ENCODE peak calls at places on chromosomes 1 and 21, in six cellular contexts. One of them, this sample, is unnamed.

GRCh38 chr1:50332941-50333594 is 90.2 kb downstream of the DMRTA2 start:
- DNase-seq in pancreas: peak
- DNase-seq in AG09309: no peak
- DNase-seq in posterior cingulate gyrus: peak
- DNase-seq in T-helper 17 cell: peak
- DNase-seq in activated T-helper 2 cell treated with anti-CD3 and anti-CD28 coated beads, Interferon-gamma antibody, Interleukin-2, Interleukin-4, amounts not matched to agents 10 μg/mL and 5 μg/mL and 100 μg/mL, durations not matched to agents 14 hours and 24 hours and 36 hours: peak
- DNase-seq in this sample: peak

GRCh38 chr1:181319903-181320302 is 163.4 kb upstream of the CACNA1E start:
- DNase-seq in pancreas: no peak
- DNase-seq in T-helper 17 cell: no peak
- DNase-seq in AG09309: no peak
- DNase-seq in activated T-helper 2 cell treated with anti-CD3 and anti-CD28 coated beads, Interferon-gamma antibody, Interleukin-2, Interleukin-4, amounts not matched to agents 10 μg/mL and 5 μg/mL and 100 μg/mL, durations not matched to agents 14 hours and 24 hours and 36 hours: no peak
- DNase-seq in posterior cingulate gyrus: no peak
- DNase-seq in this sample: no peak

GRCh38 chr1:221810406-221810805 is 68.5 kb upstream of the DUSP10 start:
- DNase-seq in pancreas: no peak
- DNase-seq in AG09309: no peak
- DNase-seq in T-helper 17 cell: no peak
- DNase-seq in activated T-helper 2 cell treated with anti-CD3 and anti-CD28 coated beads, Interferon-gamma antibody, Interleukin-2, Interleukin-4, amounts not matched to agents 10 μg/mL and 5 μg/mL and 100 μg/mL, durations not matched to agents 14 hours and 24 hours and 36 hours: no peak
- DNase-seq in posterior cingulate gyrus: no peak
- DNase-seq in this sample: no peak

GRCh38 chr1:33612877-33613487 is 140.5 kb downstream of the ZSCAN20 start:
- DNase-seq in T-helper 17 cell: no peak
- DNase-seq in pancreas: no peak
- DNase-seq in AG09309: peak
- DNase-seq in activated T-helper 2 cell treated with anti-CD3 and anti-CD28 coated beads, Interferon-gamma antibody, Interleukin-2, Interleukin-4, amounts not matched to agents 10 μg/mL and 5 μg/mL and 100 μg/mL, durations not matched to agents 14 hours and 24 hours and 36 hours: no peak
- DNase-seq in posterior cingulate gyrus: peak
- DNase-seq in this sample: no peak

GRCh38 chr1:213284626-213285025 is 233.6 kb downstream of the RPS6KC1 start:
- DNase-seq in activated T-helper 2 cell treated with anti-CD3 and anti-CD28 coated beads, Interferon-gamma antibody, Interleukin-2, Interleukin-4, amounts not matched to agents 10 μg/mL and 5 μg/mL and 100 μg/mL, durations not matched to agents 14 hours and 24 hours and 36 hours: no peak
- DNase-seq in pancreas: no peak
- DNase-seq in posterior cingulate gyrus: no peak
- DNase-seq in T-helper 17 cell: no peak
- DNase-seq in AG09309: peak
- DNase-seq in this sample: no peak

GRCh38 chr1:37032660-37033354 is 1.5 kb downstream of the GRIK3 start:
- DNase-seq in T-helper 17 cell: no peak
- DNase-seq in activated T-helper 2 cell treated with anti-CD3 and anti-CD28 coated beads, Interferon-gamma antibody, Interleukin-2, Interleukin-4, amounts not matched to agents 10 μg/mL and 5 μg/mL and 100 μg/mL, durations not matched to agents 14 hours and 24 hours and 36 hours: no peak
- DNase-seq in posterior cingulate gyrus: no peak
- DNase-seq in AG09309: no peak
- DNase-seq in pancreas: no peak
- DNase-seq in this sample: no peak

GRCh38 chr1:153801786-153802697 is 26.8 kb downstream of the SLC27A3 start:
- DNase-seq in AG09309: no peak
- DNase-seq in posterior cingulate gyrus: no peak
- DNase-seq in pancreas: no peak
- DNase-seq in activated T-helper 2 cell treated with anti-CD3 and anti-CD28 coated beads, Interferon-gamma antibody, Interleukin-2, Interleukin-4, amounts not matched to agents 10 μg/mL and 5 μg/mL and 100 μg/mL, durations not matched to agents 14 hours and 24 hours and 36 hours: no peak
- DNase-seq in T-helper 17 cell: no peak
- DNase-seq in this sample: no peak

GRCh38 chr1:155938220-155938627 is 3.2 kb upstream of the RXFP4 start:
- DNase-seq in activated T-helper 2 cell treated with anti-CD3 and anti-CD28 coated beads, Interferon-gamma antibody, Interleukin-2, Interleukin-4, amounts not matched to agents 10 μg/mL and 5 μg/mL and 100 μg/mL, durations not matched to agents 14 hours and 24 hours and 36 hours: no peak
- DNase-seq in AG09309: no peak
- DNase-seq in T-helper 17 cell: no peak
- DNase-seq in pancreas: no peak
- DNase-seq in posterior cingulate gyrus: no peak
- DNase-seq in this sample: no peak

GRCh38 chr1:45299981-45300668 is 26.6 kb upstream of the HPDL start:
- DNase-seq in pancreas: no peak
- DNase-seq in activated T-helper 2 cell treated with anti-CD3 and anti-CD28 coated beads, Interferon-gamma antibody, Interleukin-2, Interleukin-4, amounts not matched to agents 10 μg/mL and 5 μg/mL and 100 μg/mL, durations not matched to agents 14 hours and 24 hours and 36 hours: no peak
- DNase-seq in AG09309: peak
- DNase-seq in posterior cingulate gyrus: peak
- DNase-seq in T-helper 17 cell: peak
- DNase-seq in this sample: peak

GRCh38 chr1:84969489-84970250 is 27.2 kb downstream of the MCOLN2 start:
- DNase-seq in activated T-helper 2 cell treated with anti-CD3 and anti-CD28 coated beads, Interferon-gamma antibody, Interleukin-2, Interleukin-4, amounts not matched to agents 10 μg/mL and 5 μg/mL and 100 μg/mL, durations not matched to agents 14 hours and 24 hours and 36 hours: no peak
- DNase-seq in AG09309: no peak
- DNase-seq in pancreas: no peak
- DNase-seq in T-helper 17 cell: no peak
- DNase-seq in posterior cingulate gyrus: no peak
- DNase-seq in this sample: no peak

GRCh38 chr1:143698016-143698415 is 273.8 kb downstream of the FAM72C start:
- DNase-seq in AG09309: no peak
- DNase-seq in posterior cingulate gyrus: no peak
- DNase-seq in activated T-helper 2 cell treated with anti-CD3 and anti-CD28 coated beads, Interferon-gamma antibody, Interleukin-2, Interleukin-4, amounts not matched to agents 10 μg/mL and 5 μg/mL and 100 μg/mL, durations not matched to agents 14 hours and 24 hours and 36 hours: no peak
- DNase-seq in T-helper 17 cell: no peak
- DNase-seq in pancreas: peak
- DNase-seq in this sample: no peak

GRCh38 chr1:182644863-182645262 is 39.5 kb downstream of the RGS8 start:
- DNase-seq in pancreas: no peak
- DNase-seq in activated T-helper 2 cell treated with anti-CD3 and anti-CD28 coated beads, Interferon-gamma antibody, Interleukin-2, Interleukin-4, amounts not matched to agents 10 μg/mL and 5 μg/mL and 100 μg/mL, durations not matched to agents 14 hours and 24 hours and 36 hours: no peak
- DNase-seq in AG09309: no peak
- DNase-seq in posterior cingulate gyrus: no peak
- DNase-seq in T-helper 17 cell: no peak
- DNase-seq in this sample: no peak

GRCh38 chr1:41673806-41674205 is 189.3 kb upstream of the EDN2 start:
- DNase-seq in T-helper 17 cell: no peak
- DNase-seq in activated T-helper 2 cell treated with anti-CD3 and anti-CD28 coated beads, Interferon-gamma antibody, Interleukin-2, Interleukin-4, amounts not matched to agents 10 μg/mL and 5 μg/mL and 100 μg/mL, durations not matched to agents 14 hours and 24 hours and 36 hours: peak
- DNase-seq in AG09309: no peak
- DNase-seq in pancreas: no peak
- DNase-seq in posterior cingulate gyrus: no peak
- DNase-seq in this sample: peak

GRCh38 chr1:24203404-24203803 is 16.3 kb upstream of the IFNLR1 start:
- DNase-seq in AG09309: no peak
- DNase-seq in T-helper 17 cell: no peak
- DNase-seq in pancreas: no peak
- DNase-seq in posterior cingulate gyrus: no peak
- DNase-seq in activated T-helper 2 cell treated with anti-CD3 and anti-CD28 coated beads, Interferon-gamma antibody, Interleukin-2, Interleukin-4, amounts not matched to agents 10 μg/mL and 5 μg/mL and 100 μg/mL, durations not matched to agents 14 hours and 24 hours and 36 hours: no peak
- DNase-seq in this sample: peak

GRCh38 chr1:73044241-73044640 is 761.9 kb upstream of the NEGR1 start:
- DNase-seq in AG09309: no peak
- DNase-seq in T-helper 17 cell: no peak
- DNase-seq in activated T-helper 2 cell treated with anti-CD3 and anti-CD28 coated beads, Interferon-gamma antibody, Interleukin-2, Interleukin-4, amounts not matched to agents 10 μg/mL and 5 μg/mL and 100 μg/mL, durations not matched to agents 14 hours and 24 hours and 36 hours: no peak
- DNase-seq in pancreas: no peak
- DNase-seq in posterior cingulate gyrus: peak
- DNase-seq in this sample: no peak

GRCh38 chr1:119340861-119341261 is 27.7 kb upstream of the HAO2 start:
- DNase-seq in T-helper 17 cell: no peak
- DNase-seq in AG09309: no peak
- DNase-seq in activated T-helper 2 cell treated with anti-CD3 and anti-CD28 coated beads, Interferon-gamma antibody, Interleukin-2, Interleukin-4, amounts not matched to agents 10 μg/mL and 5 μg/mL and 100 μg/mL, durations not matched to agents 14 hours and 24 hours and 36 hours: no peak
- DNase-seq in posterior cingulate gyrus: no peak
- DNase-seq in pancreas: no peak
- DNase-seq in this sample: no peak

GRCh38 chr1:228018961-228019721 is 12.3 kb downstream of the WNT3A start:
- DNase-seq in T-helper 17 cell: no peak
- DNase-seq in activated T-helper 2 cell treated with anti-CD3 and anti-CD28 coated beads, Interferon-gamma antibody, Interleukin-2, Interleukin-4, amounts not matched to agents 10 μg/mL and 5 μg/mL and 100 μg/mL, durations not matched to agents 14 hours and 24 hours and 36 hours: no peak
- DNase-seq in AG09309: no peak
- DNase-seq in pancreas: peak
- DNase-seq in posterior cingulate gyrus: no peak
- DNase-seq in this sample: no peak

GRCh38 chr1:149937779-149938178 is 1.1 kb upstream of the MTMR11 start:
- DNase-seq in activated T-helper 2 cell treated with anti-CD3 and anti-CD28 coated beads, Interferon-gamma antibody, Interleukin-2, Interleukin-4, amounts not matched to agents 10 μg/mL and 5 μg/mL and 100 μg/mL, durations not matched to agents 14 hours and 24 hours and 36 hours: no peak
- DNase-seq in AG09309: no peak
- DNase-seq in posterior cingulate gyrus: no peak
- DNase-seq in T-helper 17 cell: no peak
- DNase-seq in pancreas: no peak
- DNase-seq in this sample: no peak

GRCh38 chr21:35974801-35975200 is 85.5 kb downstream of the SETD4 start:
- DNase-seq in AG09309: no peak
- DNase-seq in activated T-helper 2 cell treated with anti-CD3 and anti-CD28 coated beads, Interferon-gamma antibody, Interleukin-2, Interleukin-4, amounts not matched to agents 10 μg/mL and 5 μg/mL and 100 μg/mL, durations not matched to agents 14 hours and 24 hours and 36 hours: no peak
- DNase-seq in pancreas: no peak
- DNase-seq in posterior cingulate gyrus: no peak
- DNase-seq in T-helper 17 cell: no peak
- DNase-seq in this sample: no peak

GRCh38 chr1:225857256-225857655 is 24.9 kb downstream of the TMEM63A start:
- DNase-seq in pancreas: no peak
- DNase-seq in activated T-helper 2 cell treated with anti-CD3 and anti-CD28 coated beads, Interferon-gamma antibody, Interleukin-2, Interleukin-4, amounts not matched to agents 10 μg/mL and 5 μg/mL and 100 μg/mL, durations not matched to agents 14 hours and 24 hours and 36 hours: no peak
- DNase-seq in posterior cingulate gyrus: no peak
- DNase-seq in AG09309: no peak
- DNase-seq in T-helper 17 cell: no peak
- DNase-seq in this sample: no peak

GRCh38 chr21:26532208-26532607 is 40.9 kb downstream of the CYYR1 start:
- DNase-seq in T-helper 17 cell: no peak
- DNase-seq in AG09309: no peak
- DNase-seq in pancreas: no peak
- DNase-seq in posterior cingulate gyrus: no peak
- DNase-seq in activated T-helper 2 cell treated with anti-CD3 and anti-CD28 coated beads, Interferon-gamma antibody, Interleukin-2, Interleukin-4, amounts not matched to agents 10 μg/mL and 5 μg/mL and 100 μg/mL, durations not matched to agents 14 hours and 24 hours and 36 hours: no peak
- DNase-seq in this sample: no peak

GRCh38 chr21:44556879-44557278 is 1.7 kb downstream of the KRTAP10-3 start:
- DNase-seq in posterior cingulate gyrus: no peak
- DNase-seq in activated T-helper 2 cell treated with anti-CD3 and anti-CD28 coated beads, Interferon-gamma antibody, Interleukin-2, Interleukin-4, amounts not matched to agents 10 μg/mL and 5 μg/mL and 100 μg/mL, durations not matched to agents 14 hours and 24 hours and 36 hours: no peak
- DNase-seq in pancreas: no peak
- DNase-seq in AG09309: no peak
- DNase-seq in T-helper 17 cell: no peak
- DNase-seq in this sample: no peak